ENCODE peak calls at places on chromosomes 12 and 14, in four cellular contexts. Q is naive thymus-derived CD4-positive, alpha-beta T cell; I is RWPE1; P is thoracic aorta. D is an unnamed sample.

GRCh38 chr14:100733152-100733850 is 6.6 kb downstream of the DLK1 start:
- DNase-seq in Q (no peak), I (no peak), P (no peak), D (no peak)

GRCh38 chr12:41076114-41076513 is 112.0 kb upstream of the PDZRN4 start:
- DNase-seq in Q (no peak), I (no peak), P (no peak), D (no peak)

GRCh38 chr12:113278631-113279030 is 56.3 kb downstream of the SLC8B1 start:
- DNase-seq in Q (no peak), I (no peak), P (no peak), D (no peak)

GRCh38 chr12:28872654-28873268 is 276.3 kb upstream of the FAR2 start:
- DNase-seq in Q (no peak), I (peak), P (no peak), D (no peak)

GRCh38 chr12:100651694-100652093 is 78.2 kb downstream of the GAS2L3 start:
- DNase-seq in Q (no peak), I (no peak), P (no peak), D (no peak)

GRCh38 chr12:109305547-109305946 is 3.5 kb downstream of the FOXN4 start:
- DNase-seq in Q (no peak), I (no peak), P (no peak), D (no peak)

GRCh38 chr12:132588319-132588718 is 22.1 kb downstream of the LRCOL1 start:
- DNase-seq in Q (no peak), I (no peak), P (no peak), D (no peak)

GRCh38 chr14:75341639-75342038 is 63.0 kb downstream of the FOS start:
- DNase-seq in Q (no peak), I (no peak), P (no peak), D (no peak)

GRCh38 chr14:91143862-91144261 is 30.0 kb downstream of the DGLUCY start:
- DNase-seq in Q (no peak), I (no peak), P (peak), D (no peak)

GRCh38 chr14:36495666-36496065 is 24.4 kb downstream of the NKX2-1 start:
- DNase-seq in Q (no peak), I (no peak), P (no peak), D (no peak)

GRCh38 chr12:52149182-52149641 is 42.6 kb downstream of the KRT80 start:
- DNase-seq in Q (no peak), I (no peak), P (no peak), D (no peak)
- H3K27ac ChIP-seq in Q (no peak), I (peak), P (peak), D (no peak)

GRCh38 chr12:120164293-120164692 is 30.2 kb downstream of the GCN1 start:
- DNase-seq in Q (no peak), I (no peak), P (no peak), D (no peak)
- H3K27ac ChIP-seq in Q (no peak), I (no peak), P (no peak), D (no peak)

GRCh38 chr14:93114713-93115068 is 1.0 kb downstream of the ITPK1 start:
- DNase-seq in Q (no peak), I (no peak), P (no peak), D (no peak)
- H3K27ac ChIP-seq in Q (peak), I (peak), P (peak), D (peak)

GRCh38 chr14:61183486-61183885 is 97.7 kb downstream of the TMEM30B start:
- DNase-seq in Q (no peak), I (no peak), P (no peak), D (no peak)
- H3K27ac ChIP-seq in Q (no peak), I (no peak), P (peak), D (no peak)

DNA sequence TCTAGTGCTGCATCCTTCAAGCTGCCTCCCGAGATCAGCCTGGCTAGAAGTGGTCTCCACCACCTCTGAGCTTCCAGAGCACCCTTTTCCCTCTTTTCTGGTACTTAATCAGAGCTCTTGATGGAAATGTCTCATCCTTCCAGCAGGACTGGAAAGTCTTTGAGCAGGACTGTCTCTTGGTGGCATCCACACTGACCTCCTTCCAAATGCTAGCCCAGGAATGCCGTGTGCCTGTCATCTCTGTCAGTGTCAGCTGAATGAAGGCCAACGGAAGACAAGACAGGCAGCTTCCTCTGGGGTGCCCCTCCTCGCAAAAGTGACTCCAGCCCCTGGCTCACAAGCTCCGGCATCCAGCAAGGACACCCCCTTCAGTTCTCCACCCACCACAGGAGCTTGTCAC is 171.3 kb upstream of the FKBP4 start:
- DNase-seq in Q (no peak), I (no peak), P (no peak), D (no peak)
- H3K27ac ChIP-seq in Q (no peak), I (no peak), P (no peak), D (no peak)

GRCh38 chr12:55549302-55549701 is at the start of gene OR6C4:
- DNase-seq in Q (no peak), I (no peak), P (no peak), D (no peak)
- H3K27ac ChIP-seq in Q (no peak), I (no peak), P (no peak), D (no peak)

D was measured in substantia nigra.